ENCODE peak calls at places on chromosome 14, in five cellular contexts. J is uterus, L is HCT116, F is GM12892, Y is Peyer's patch. U is an unnamed sample.

GRCh38 chr14:99235578-99235977 is 36.4 kb downstream of the BCL11B start:
- DNase-seq in L (no peak), J (no peak), F (no peak), Y (no peak), U (no peak)

GRCh38 chr14:20499881-20500280 is 5.5 kb upstream of the RNASE10 start:
- DNase-seq in F (no peak), Y (no peak), J (no peak), L (no peak), U (no peak)

GRCh38 chr14:76929927-76930326 is 98.6 kb downstream of the IRF2BPL start:
- DNase-seq in J (no peak), L (no peak), F (no peak), Y (no peak), U (no peak)

GRCh38 chr14:69368381-69368780 is 29.7 kb downstream of the ERH start:
- DNase-seq in Y (no peak), F (no peak), L (no peak), J (no peak), U (no peak)

GRCh38 chr14:68688872-68689371 is 103.9 kb downstream of the ZFP36L1 start:
- DNase-seq in J (peak; percentile 47), L (no peak), F (no peak), Y (no peak), U (no peak)

GRCh38 chr14:96649327-96649601 is 147.1 kb downstream of the PAPOLA start:
- DNase-seq in F (no peak), L (no peak), Y (no peak), J (no peak), U (no peak)

GRCh38 chr14:55052259-55052930 is 948 bp downstream of the MAPK1IP1L start:
- DNase-seq in J (no peak), Y (no peak), L (no peak), F (no peak), U (no peak)

GRCh38 chr14:103543721-103544626 is 15.0 kb downstream of the TRMT61A start:
- DNase-seq in L (no peak), F (no peak), Y (no peak), J (peak; percentile 82), U (no peak)

GRCh38 chr14:85688024-85688423 is 158.1 kb downstream of the FLRT2 start:
- DNase-seq in F (no peak), L (no peak), J (no peak), Y (no peak), U (no peak)

GRCh38 chr14:69353168-69353567 is 44.9 kb downstream of the ERH start:
- DNase-seq in Y (no peak), L (no peak), F (no peak), J (no peak), U (no peak)

GRCh38 chr14:53630336-53630735 is 326.3 kb downstream of the BMP4 start:
- DNase-seq in L (no peak), Y (no peak), J (no peak), F (no peak), U (no peak)

GRCh38 chr14:54338696-54339317 is 58.0 kb upstream of the CDKN3 start:
- DNase-seq in J (no peak), L (peak; percentile 55), F (no peak), Y (no peak), U (no peak)

GRCh38 chr14:37565550-37565949 is 29.5 kb downstream of the FOXA1 start:
- DNase-seq in F (no peak), J (no peak), Y (no peak), L (no peak), U (no peak)

GRCh38 chr14:89296281-89296745 is 120.7 kb downstream of the FOXN3 start:
- DNase-seq in L (no peak), Y (no peak), F (no peak), J (no peak), U (no peak)

GRCh38 chr14:49306152-49306751 is 279.9 kb downstream of the RPS29 start:
- DNase-seq in L (peak; percentile 18), J (no peak), Y (no peak), F (no peak), U (no peak)

GRCh38 chr14:29528889-29529288 is 398.8 kb downstream of the PRKD1 start:
- DNase-seq in L (no peak), J (no peak), F (no peak), Y (no peak), U (no peak)

GRCh38 chr14:103705158-103705523 is 10.1 kb downstream of the XRCC3 start:
- DNase-seq in J (peak; percentile 61), F (no peak), Y (no peak), L (no peak), U (no peak)

GRCh38 chr14:49924852-49925251 is 32.0 kb downstream of the ARF6 start:
- DNase-seq in L (no peak), J (no peak), F (no peak), Y (no peak), U (no peak)

GRCh38 chr14:62126885-62127478 is 364.8 kb downstream of the SNAPC1 start:
- DNase-seq in J (no peak), Y (no peak), F (no peak), L (peak; percentile 40), U (no peak)

DNA sequence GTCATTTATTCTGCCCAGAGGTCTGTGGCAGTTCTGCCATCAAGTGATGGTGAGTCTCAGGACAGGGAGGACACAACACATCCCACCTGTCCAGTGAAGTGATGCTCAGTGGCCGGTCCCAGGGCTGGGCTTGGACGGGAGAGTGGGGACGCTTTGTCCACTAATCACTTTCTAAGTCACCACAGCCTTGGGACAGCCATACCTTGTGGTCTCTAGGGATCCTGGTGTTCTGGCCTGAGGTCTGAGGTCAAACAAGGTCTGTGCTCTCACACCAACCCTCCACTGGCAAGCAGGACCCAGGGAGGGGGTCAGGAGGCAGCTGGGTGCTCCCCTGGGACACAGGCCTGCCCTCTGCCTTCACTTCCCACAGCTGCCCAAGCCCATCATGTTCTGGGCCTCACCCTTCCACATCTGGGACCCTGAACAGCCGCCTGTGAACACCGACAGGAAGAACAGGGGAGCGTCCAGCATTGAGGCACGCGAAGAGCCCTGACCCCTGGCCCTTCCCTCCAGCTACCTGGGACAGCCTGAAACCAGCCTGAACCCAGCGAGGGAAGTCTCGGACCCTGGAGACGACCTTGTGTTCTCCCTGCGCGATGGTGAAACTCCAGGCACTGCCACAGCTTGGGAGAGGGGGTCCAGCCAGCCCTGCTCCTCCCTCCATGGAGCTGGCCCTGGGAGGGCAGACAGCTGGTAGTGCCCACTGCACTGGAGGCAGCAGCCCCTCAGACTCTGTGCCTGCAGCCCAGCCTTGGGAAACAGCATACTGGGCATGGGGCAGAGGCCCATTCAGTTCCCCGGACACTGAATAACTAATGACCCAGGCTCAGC is 19.7 kb upstream of the GPR132 start:
- DNase-seq in L (no peak), J (no peak), Y (peak; percentile 43), F (no peak), U (no peak)
- TF ChIP-seq POLR2A in L (no peak), J (no peak), Y (no peak), F (no peak), U (no peak)

GRCh38 chr14:31556191-31556590 is 5.0 kb upstream of the NUBPL start:
- DNase-seq in J (no peak), Y (no peak), L (no peak), F (no peak), U (no peak)

GRCh38 chr14:31560759-31561154 is 447 bp upstream of the NUBPL start:
- DNase-seq in L (peak; percentile 1), F (no peak), Y (no peak), J (no peak), U (no peak)

GRCh38 chr14:31564194-31564593 is 3.0 kb downstream of the NUBPL start:
- DNase-seq in Y (no peak), J (no peak), L (no peak), F (no peak), U (no peak)

GRCh38 chr14:31559939-31560338 is 1.3 kb upstream of the NUBPL start:
- DNase-seq in F (no peak), J (no peak), L (no peak), Y (no peak), U (no peak)

DNA sequence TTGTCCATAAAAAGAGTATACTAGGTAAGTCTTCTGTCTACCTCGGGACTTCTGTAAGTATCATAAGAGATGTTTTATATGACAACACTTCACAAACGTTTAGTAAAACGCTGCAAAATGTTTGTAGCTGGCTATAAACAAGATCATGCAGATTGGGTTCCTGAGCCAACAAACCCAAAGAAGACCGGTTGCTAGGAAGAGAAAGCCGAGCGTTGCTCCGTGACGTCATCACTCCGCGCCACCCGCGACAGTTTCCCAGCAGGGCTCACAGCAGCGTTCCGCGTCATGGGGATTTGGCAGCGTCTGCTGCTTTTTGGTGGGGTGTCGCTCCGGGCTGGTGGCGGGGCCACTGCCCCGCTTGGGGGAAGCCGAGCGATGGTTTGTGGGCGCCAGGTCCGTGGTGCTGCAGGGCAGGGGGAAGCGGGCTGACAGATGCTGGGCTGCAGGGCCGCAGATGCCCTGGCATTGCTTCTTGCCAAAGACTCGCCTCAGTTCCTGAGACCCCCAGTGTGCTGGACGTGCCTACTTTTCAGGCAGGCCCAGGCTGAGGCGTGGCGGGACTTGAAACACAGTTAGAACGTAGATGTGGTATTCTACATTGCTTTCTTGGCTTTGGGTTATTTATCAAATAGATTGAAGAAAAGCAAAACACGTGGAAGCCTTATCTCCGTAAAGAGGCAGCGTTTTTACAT is at the start of gene NUBPL:
- DNase-seq in L (peak; percentile 88), F (peak; percentile 79), J (peak; percentile 96), Y (peak; percentile 97), U (peak; percentile 71)
- TF ChIP-seq POLR2A in L (peak; percentile 75), F (peak; percentile 89), J (peak; percentile 38), Y (no peak), U (peak; percentile 58)

DNA sequence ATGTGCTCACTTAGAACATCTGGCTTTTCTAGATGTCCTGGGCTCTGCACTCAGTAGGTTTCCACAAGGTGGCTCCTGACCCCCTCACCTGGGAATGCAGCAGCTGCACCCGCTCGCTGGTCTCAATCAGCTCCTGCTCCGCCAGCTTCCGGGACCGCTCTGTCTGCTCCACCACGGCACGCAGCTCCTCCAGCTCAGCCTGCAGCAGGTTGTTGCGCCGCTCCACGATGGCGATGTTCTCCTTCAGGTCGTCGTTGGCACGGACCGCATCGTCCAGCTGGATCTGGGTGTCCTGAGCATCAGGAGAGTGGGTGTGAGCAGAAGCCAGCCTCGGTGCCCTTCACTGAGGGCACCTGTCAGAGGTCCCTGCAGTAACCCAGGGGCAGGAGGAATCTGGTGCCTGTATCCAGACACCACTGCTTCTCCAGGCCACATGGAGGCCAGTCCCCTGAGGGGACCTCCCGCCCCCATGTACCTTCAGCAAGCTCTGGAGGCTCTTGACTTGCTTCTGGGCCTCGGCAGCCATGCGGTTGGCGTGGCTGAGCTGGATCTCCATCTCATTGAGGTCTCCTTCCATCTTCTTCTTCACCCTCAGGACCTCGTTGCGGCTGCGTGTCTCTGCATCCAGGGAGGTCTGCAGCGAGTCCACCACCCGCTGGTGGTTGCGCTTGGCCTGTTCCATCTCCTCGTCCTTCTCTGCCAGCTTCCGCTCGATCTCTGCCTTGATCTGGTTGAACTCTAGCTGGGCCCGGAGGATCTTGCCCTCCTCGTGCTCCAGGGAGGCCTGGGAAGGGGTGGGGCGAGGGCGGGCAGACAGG is 9.2 kb downstream of the CMTM5 start:
- DNase-seq in F (no peak), J (no peak), Y (no peak), L (no peak), U (no peak)
- TF ChIP-seq POLR2A in F (no peak), J (no peak), Y (no peak), L (no peak), U (no peak)

DNA sequence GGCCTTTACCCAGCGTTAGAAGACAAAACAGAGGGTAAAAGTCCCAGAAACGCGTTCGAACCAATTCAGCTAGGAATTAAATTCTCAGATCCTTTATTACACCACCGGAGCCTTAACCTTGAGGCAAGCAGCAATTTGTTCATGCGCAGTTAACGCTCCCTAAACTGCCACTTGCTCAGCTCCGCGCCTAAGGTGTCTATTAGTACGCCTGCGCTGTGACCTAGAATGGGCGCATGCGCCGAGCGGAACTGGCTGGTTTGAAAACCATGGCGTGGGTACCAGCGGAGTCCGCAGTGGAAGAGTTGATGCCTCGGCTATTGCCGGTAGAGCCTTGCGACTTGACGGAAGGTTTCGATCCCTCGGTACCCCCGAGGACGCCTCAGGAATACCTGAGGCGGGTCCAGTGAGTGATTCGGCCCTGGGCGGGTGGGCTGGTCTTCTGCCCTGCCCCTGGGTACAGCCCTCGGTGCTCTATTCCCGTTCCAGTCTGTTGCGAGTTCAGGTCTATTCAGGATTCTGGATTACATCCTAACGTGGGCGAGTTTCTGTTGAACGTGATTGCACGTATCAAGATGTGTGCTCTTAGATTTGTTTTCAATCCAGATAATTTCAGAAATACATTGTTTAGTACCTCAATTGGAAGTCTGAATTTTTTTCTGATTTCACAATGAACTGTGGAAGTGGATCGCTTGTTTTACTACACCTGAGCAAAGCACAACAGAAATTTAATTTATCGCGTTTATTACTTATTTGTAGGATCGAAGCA is at the start of gene GEMIN2:
- DNase-seq in J (peak; percentile 93), Y (peak; percentile 90), L (peak; percentile 88), F (peak; percentile 70), U (peak; percentile 79)
- TF ChIP-seq POLR2A in J (no peak), Y (no peak), L (peak; percentile 96), F (peak; percentile 79), U (peak; percentile 83)

U was measured in H54.